ENCODE peak calls at places on chromosomes 3 and 15, in six cellular contexts. L, F, K, C, G and X are unnamed samples. For H3K36me3 and H3K4me1, the result is how much of the 10 kb centered on the place peaks cover.

GRCh38 chr15:29821416-29822099 is 710 bp downstream of the TJP1 start:
- DNase-seq in G (peak), L (peak), K (no peak), C (peak), F (peak), X (peak)

GRCh38 chr3:197392961-197393360 is 94.5 kb upstream of the DLG1 start:
- DNase-seq in G (no peak), C (no peak), L (no peak), K (no peak), F (no peak), X (no peak)

GRCh38 chr3:138371070-138371950 is 22.9 kb downstream of the MRAS start:
- DNase-seq in K (no peak), L (no peak), C (no peak), G (no peak), F (no peak), X (no peak)

GRCh38 chr15:72380743-72381142 is 4.9 kb upstream of the HEXA start:
- DNase-seq in K (no peak), C (no peak), F (no peak), G (no peak), L (no peak), X (no peak)

GRCh38 chr15:38073278-38073930 is 139.0 kb downstream of the TMCO5A start:
- DNase-seq in K (no peak), F (no peak), G (peak), L (peak), C (no peak), X (no peak)

GRCh38 chr3:23663661-23664186 is 142.0 kb upstream of the UBE2E1 start:
- DNase-seq in G (no peak), K (no peak), L (no peak), C (no peak), F (no peak), X (no peak)

GRCh38 chr3:194485471-194485875 is 1.3 kb downstream of the ATP13A3 start:
- DNase-seq in C (no peak), G (no peak), K (no peak), F (no peak), L (no peak), X (no peak)

GRCh38 chr3:107525101-107525953 is 2.6 kb downstream of the BBX start:
- DNase-seq in K (no peak), G (no peak), L (peak), C (peak), F (peak), X (peak)

GRCh38 chr15:79896131-79896633 is 632 bp downstream of the MTHFS start:
- DNase-seq in F (no peak), C (no peak), K (no peak), L (no peak), G (peak), X (no peak)

GRCh38 chr3:31878231-31878838 is 102.7 kb downstream of the OSBPL10 start:
- DNase-seq in C (no peak), L (no peak), G (no peak), K (no peak), F (no peak), X (no peak)

GRCh38 chr15:81133782-81134461 is at the start of gene CFAP161:
- DNase-seq in L (peak), C (peak), G (peak), F (peak), K (no peak), X (peak)

GRCh38 chr3:138513073-138513843 is 78.8 kb downstream of the ESYT3 start:
- DNase-seq in G (no peak), C (no peak), F (no peak), K (no peak), L (no peak), X (no peak)

GRCh38 chr3:146115619-146116018 is 45.4 kb downstream of the PLOD2 start:
- DNase-seq in L (no peak), F (no peak), K (no peak), C (no peak), G (peak), X (no peak)

GRCh38 chr3:146133436-146133835 is 27.5 kb downstream of the PLOD2 start:
- DNase-seq in F (no peak), G (peak), K (no peak), L (no peak), C (no peak), X (no peak)

GRCh38 chr3:53092942-53093341 is 37.3 kb downstream of the RFT1 start:
- DNase-seq in F (no peak), K (no peak), G (peak), L (no peak), C (no peak), X (no peak)

GRCh38 chr3:51715231-51716058 is 8.6 kb downstream of the GRM2 start:
- DNase-seq in C (no peak), G (no peak), F (no peak), L (no peak), K (no peak), X (no peak)

GRCh38 chr3:58497074-58497473 is 5.2 kb downstream of the KCTD6 start:
- DNase-seq in L (no peak), K (no peak), C (no peak), G (no peak), F (no peak), X (no peak)

GRCh38 chr3:72492240-72492639 is 356.0 kb downstream of the SHQ1 start:
- DNase-seq in C (peak), L (no peak), G (no peak), F (peak), K (peak), X (peak)

GRCh38 chr3:134482622-134483021 is 3.2 kb downstream of the ANAPC13 start:
- DNase-seq in C (no peak), G (no peak), F (no peak), K (no peak), L (no peak), X (no peak)

DNA sequence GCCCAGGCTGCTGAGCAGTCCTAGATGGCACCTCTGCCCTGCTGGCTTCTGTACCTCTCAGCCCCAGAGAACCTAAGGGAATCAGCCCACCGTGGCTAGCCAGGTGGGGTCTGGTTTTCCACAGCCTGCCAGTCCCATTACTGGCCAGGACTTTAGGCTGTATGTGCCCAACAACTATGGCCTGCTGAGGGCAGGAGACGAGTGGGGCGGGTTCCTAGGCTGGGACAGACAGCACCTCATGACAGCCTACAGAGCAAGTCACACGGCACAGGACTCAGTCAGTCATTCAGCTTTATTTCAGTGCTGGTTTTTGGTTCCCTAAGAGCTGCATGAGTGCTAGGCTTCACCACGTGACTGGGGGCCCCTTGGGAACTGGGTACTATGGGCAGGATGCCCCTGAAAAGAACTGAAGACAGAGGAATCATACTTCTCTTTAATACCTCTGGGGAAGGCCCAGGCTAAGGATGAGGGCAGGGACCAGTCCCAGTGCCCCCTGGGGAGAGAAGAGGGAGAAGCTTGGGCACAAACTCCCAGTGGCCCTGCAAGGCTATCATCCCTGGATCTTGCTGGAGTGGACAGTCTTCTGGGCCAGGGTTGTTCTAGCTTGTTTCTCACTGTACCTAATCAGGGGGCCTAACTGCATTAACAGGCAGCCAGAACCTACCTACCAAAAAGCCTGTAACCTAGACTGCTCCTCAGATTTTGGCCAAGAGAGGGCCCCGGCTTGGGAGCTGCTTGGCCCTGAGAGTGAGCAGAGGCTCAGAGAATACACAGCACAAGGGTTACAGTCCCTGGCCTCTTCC is 14.8 kb downstream of the CLK3 start:
- DNase-seq in C (no peak), L (no peak), K (no peak), F (no peak), G (no peak), X (no peak)
- H3K36me3 ChIP-seq in C (under half), L (half or more), K (half or more), F (half or more), G (half or more), X (under half)

DNA sequence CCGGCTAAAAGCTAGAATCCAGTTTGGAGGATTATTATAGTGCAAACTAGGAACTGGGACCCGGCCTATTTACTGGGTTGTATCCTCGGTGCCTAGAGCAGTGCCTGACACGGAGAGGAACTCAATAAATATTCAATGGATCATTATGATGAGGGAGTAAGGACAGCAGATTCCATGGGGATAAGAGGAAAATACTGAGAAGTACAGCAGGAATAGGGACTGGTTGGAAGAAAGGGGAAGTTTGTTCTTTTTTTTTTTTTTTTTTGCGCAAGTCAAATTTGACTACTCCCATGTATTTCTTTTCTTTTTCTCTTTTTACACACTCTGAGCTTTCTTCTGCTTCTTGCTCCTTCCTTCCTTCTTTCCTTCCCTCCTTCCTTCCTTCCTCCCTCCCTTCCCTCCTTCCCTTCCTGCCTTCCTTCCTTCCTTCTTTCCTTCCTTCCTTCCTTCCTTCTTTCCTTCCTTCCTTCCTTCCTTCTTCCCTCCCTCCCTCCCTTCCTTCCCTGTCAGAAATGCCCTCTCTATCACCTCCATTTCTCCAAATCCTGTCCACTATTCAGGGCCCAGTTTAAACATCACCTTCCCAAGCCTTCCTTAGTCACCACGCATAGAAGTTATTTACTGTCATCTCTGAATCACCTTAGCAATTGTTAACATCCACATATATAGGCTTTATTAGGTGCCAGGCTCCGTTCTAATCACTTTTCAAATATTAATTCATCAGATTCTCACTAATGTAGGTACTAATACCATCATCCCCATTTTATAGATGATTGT is 903 bp upstream of the MAGEF1 start:
- DNase-seq in C (no peak), L (no peak), K (no peak), F (no peak), G (no peak), X (no peak)
- H3K27ac ChIP-seq in C (peak), L (peak), K (peak), F (peak), G (peak), X (peak)

GRCh38 chr3:42174679-42175660 is 83.8 kb downstream of the TRAK1 start:
- DNase-seq in K (no peak), C (no peak), G (no peak), L (no peak), F (no peak), X (no peak)
- H3K4me1 ChIP-seq in K (under half), C (half or more), G (under half), L (under half), F (under half), X (under half)

GRCh38 chr3:129254536-129255230 is 5.3 kb downstream of the COPG1 start:
- DNase-seq in F (no peak), K (no peak), G (no peak), C (no peak), L (no peak), X (no peak)

GRCh38 chr3:129260606-129261005 is 11.2 kb downstream of the COPG1 start:
- DNase-seq in C (no peak), G (no peak), L (no peak), K (no peak), F (no peak), X (no peak)

GRCh38 chr3:129259612-129260477 is 10.4 kb downstream of the COPG1 start:
- DNase-seq in K (no peak), F (no peak), L (no peak), C (no peak), G (no peak), X (no peak)

GRCh38 chr3:129256270-129256669 is 6.9 kb downstream of the COPG1 start:
- DNase-seq in G (no peak), K (no peak), C (no peak), F (peak), L (no peak), X (no peak)

DNA sequence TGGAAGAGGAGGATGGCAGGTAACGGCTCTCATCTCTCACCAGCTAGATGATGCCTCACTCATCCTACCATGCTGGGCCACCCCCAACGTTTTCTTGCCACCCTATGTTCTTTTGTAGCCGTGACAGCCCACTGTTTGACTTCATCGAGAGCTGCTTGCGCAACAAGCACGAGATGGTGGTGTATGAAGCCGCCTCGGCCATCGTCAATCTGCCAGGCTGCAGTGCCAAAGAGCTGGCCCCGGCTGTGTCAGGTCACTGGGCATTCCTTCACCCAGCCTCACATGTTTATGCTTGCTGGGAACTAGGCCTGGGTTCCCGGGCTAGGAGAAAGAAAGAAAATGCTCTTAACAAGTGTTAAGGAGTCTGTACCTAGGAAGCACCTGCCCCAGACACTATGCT is 8.2 kb downstream of the COPG1 start:
- DNase-seq in K (no peak), G (no peak), F (no peak), L (no peak), C (no peak), X (no peak)
- H3K36me3 ChIP-seq in K (half or more), G (half or more), F (half or more), L (half or more), C (under half), X (half or more)

GRCh38 chr3:49460188-49460885 is 9.7 kb upstream of the DAG1 start:
- DNase-seq in C (peak), G (no peak), K (no peak), F (no peak), L (no peak), X (peak)

GRCh38 chr3:49461443-49462171 is 8.5 kb upstream of the DAG1 start:
- DNase-seq in C (peak), L (peak), G (no peak), F (no peak), K (no peak), X (no peak)

GRCh38 chr3:49462222-49462621 is 7.8 kb upstream of the DAG1 start:
- DNase-seq in L (no peak), G (peak), F (no peak), C (no peak), K (no peak), X (no peak)

GRCh38 chr3:49465269-49466034 is 4.6 kb upstream of the DAG1 start:
- DNase-seq in L (no peak), K (no peak), G (peak), C (no peak), F (peak), X (no peak)

DNA sequence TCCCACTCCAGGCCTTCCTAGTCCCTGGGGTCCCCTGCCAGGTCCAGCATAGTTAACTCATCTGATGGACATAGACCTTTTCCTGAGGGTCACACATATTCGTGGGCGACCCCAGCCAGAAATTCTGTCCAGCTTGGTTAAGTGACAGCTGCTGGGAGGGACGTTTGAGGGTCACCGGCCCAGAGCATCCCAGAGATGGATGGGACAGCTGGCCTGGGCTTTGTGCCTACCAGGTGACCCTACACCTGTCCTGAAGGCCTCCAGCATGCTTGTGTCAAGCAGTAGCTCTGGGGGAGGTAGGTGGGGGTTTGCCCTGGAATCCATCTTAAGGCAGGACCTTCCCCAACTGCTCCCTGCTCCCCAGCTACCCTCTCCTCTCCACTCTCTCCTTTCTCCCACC is 9.1 kb upstream of the DAG1 start:
- DNase-seq in K (no peak), C (no peak), G (no peak), L (no peak), F (no peak), X (no peak)
- H3K27ac ChIP-seq in K (no peak), C (no peak), G (no peak), L (peak), F (no peak), X (peak)

GRCh38 chr15:92801774-92802464 is 98.2 kb upstream of the CHD2 start:
- DNase-seq in C (peak), L (no peak), F (no peak), K (no peak), G (peak), X (peak)
- H3K4me1 ChIP-seq in C (under half), L (under half), F (under half), K (under half), G (half or more), X (under half)

DNA sequence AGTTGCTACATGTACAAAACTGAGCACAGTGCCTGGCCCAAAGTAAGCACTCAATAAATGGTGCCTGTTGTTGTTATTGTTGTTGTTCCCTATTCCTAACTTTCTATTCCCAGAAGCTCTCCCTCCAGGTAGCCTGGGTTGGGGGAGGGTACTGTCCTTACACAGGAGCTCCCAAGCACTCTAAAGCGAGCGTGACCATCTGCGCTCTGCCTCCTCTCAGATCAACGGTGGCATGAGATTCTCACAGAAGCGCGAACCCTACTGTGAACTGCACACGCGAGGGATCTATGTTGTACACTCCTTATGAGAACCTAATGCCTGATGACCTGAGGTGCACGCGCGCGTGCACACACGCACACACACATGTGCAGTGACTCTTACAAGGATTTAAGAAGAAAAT is 33.9 kb downstream of the ANXA2 start:
- DNase-seq in G (no peak), K (no peak), L (no peak), C (no peak), F (no peak), X (no peak)
- H3K36me3 ChIP-seq in G (under half), K (half or more), L (under half), C (under half), F (under half), X (under half)

GRCh38 chr15:52439470-52439869 is 89.2 kb downstream of the MYO5A start:
- DNase-seq in C (no peak), L (no peak), G (no peak), K (no peak), F (no peak), X (no peak)
- H3K27ac ChIP-seq in C (peak), L (no peak), G (no peak), K (no peak), F (no peak), X (no peak)

DNA sequence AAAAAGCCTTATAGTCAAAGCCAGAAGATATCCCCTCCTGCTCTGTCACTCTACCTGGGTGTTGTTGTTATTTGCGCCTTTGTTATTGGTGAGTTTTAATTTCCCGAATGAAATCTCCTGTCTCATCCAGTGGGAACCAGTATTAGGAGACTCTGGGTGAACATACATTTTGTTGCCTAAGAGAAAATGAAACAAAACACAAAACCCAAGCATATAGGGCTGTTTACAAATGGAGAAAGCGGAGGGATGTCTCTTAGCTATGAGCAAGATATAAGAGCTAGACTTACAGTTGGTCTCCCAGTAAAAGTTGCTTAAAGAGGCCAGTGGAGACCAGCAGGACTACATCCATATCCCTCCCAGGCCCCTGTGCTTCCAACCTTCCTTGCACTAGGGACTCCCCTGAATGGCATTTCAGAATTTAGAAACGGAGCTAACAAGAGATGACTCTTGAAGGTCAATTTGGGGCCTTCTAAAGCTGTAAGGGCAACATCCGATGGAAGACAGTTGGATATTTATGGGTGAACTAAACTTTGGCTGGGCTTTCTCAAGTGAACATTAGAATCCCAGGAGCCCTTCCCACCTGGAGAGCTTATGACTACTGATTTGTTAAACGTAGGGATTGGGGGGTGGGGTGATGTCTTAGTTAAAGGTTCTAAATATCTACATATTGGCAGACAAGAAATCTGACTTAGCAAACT is 2.7 kb downstream of the EOMES start:
- DNase-seq in F (no peak), G (no peak), C (no peak), K (no peak), L (no peak), X (no peak)
- H3K4me1 ChIP-seq in F (under half), G (under half), C (under half), K (under half), L (under half), X (under half)